ENCODE peak calls at places on chromosomes 13 and 19, in seven cellular contexts. A is posterior vena cava; Q is lower lobe of right lung; U is LHCN-M2; L is COLO829; Y is stimulated activated CD4-positive, alpha-beta T cell treated with anti-CD3 and anti-CD28 coated beads, Interleukin-2, amount 100 ng/mL, for 48 hours; B is stimulated activated CD8-positive, alpha-beta memory T cell treated with anti-CD3 and anti-CD28 coated beads, Interleukin-15, amount 100 ng/mL, for 4 hours. I is an unnamed sample.

GRCh38 chr13:113915012-113915763 is 51.3 kb upstream of the GAS6 start:
- DNase-seq in A (peak), Q (no peak), U (no peak), L (no peak), Y (no peak), B (no peak), I (no peak)

GRCh38 chr13:101626925-101627555 is 174.6 kb downstream of the ITGBL1 start:
- DNase-seq in A (no peak), Q (no peak), U (peak), L (no peak), Y (no peak), B (no peak), I (no peak)

GRCh38 chr13:91470084-91470621 is 71.7 kb downstream of the GPC5 start:
- DNase-seq in A (no peak), Q (no peak), U (no peak), L (no peak), Y (no peak), B (no peak), I (no peak)

GRCh38 chr19:5136060-5136855 is 167.3 kb downstream of the KDM4B start:
- DNase-seq in A (no peak), Q (no peak), U (no peak), L (no peak), Y (no peak), B (no peak), I (no peak)

GRCh38 chr13:43079392-43079931 is 56.1 kb downstream of the DNAJC15 start:
- DNase-seq in A (no peak), Q (no peak), U (no peak), L (no peak), Y (no peak), B (no peak), I (no peak)

GRCh38 chr19:30227071-30227621 is 145.0 kb upstream of the ZNF536 start:
- DNase-seq in A (no peak), Q (no peak), U (no peak), L (no peak), Y (no peak), B (no peak), I (no peak)

GRCh38 chr13:111911141-111911720 is 155.7 kb upstream of the SOX1 start:
- DNase-seq in A (peak), Q (no peak), U (no peak), L (no peak), Y (no peak), B (no peak), I (no peak)

GRCh38 chr13:110425444-110425780 is 118.3 kb downstream of the COL4A2 start:
- DNase-seq in A (no peak), Q (no peak), U (peak), L (no peak), Y (no peak), B (no peak), I (peak)

GRCh38 chr13:99215466-99215865 is 14.8 kb downstream of the UBAC2 start:
- DNase-seq in A (no peak), Q (no peak), U (no peak), L (no peak), Y (no peak), B (no peak), I (no peak)

GRCh38 chr13:80217614-80218456 is 123.1 kb downstream of the SPRY2 start:
- DNase-seq in A (no peak), Q (no peak), U (peak), L (no peak), Y (no peak), B (no peak), I (no peak)

GRCh38 chr19:27918818-27919217 is 1294.1 kb downstream of the UQCRFS1 start:
- DNase-seq in A (no peak), Q (no peak), U (no peak), L (no peak), Y (no peak), B (no peak), I (no peak)

GRCh38 chr13:73274147-73274546 is 215.3 kb downstream of the KLF5 start:
- DNase-seq in A (no peak), Q (no peak), U (peak), L (no peak), Y (no peak), B (no peak), I (no peak)

GRCh38 chr13:32969516-32969941 is 46.7 kb upstream of the KL start:
- DNase-seq in A (no peak), Q (no peak), U (peak), L (no peak), Y (no peak), B (no peak), I (no peak)

GRCh38 chr13:37918116-37919100 is 48.8 kb upstream of the TRPC4 start:
- DNase-seq in A (no peak), Q (no peak), U (no peak), L (no peak), Y (no peak), B (no peak), I (no peak)